ENCODE peak calls at places on chromosomes 13 and 19, in four cellular contexts. One of them, this sample, is unnamed.

GRCh38 chr19:57075801-57076492 is 43.8 kb upstream of the USP29 start:
- DNase-seq in A549: no peak
- DNase-seq in HepG2: peak
- DNase-seq in K562: no peak
- DNase-seq in this sample: no peak

GRCh38 chr19:17235618-17236413 is 9.8 kb downstream of the OCEL1 start:
- DNase-seq in A549: no peak
- DNase-seq in HepG2: no peak
- DNase-seq in K562: peak
- DNase-seq in this sample: peak

GRCh38 chr13:49248433-49249002 is 793 bp downstream of the CDADC1 start:
- DNase-seq in A549: peak
- DNase-seq in HepG2: peak
- DNase-seq in K562: peak
- DNase-seq in this sample: peak

GRCh38 chr13:112995395-112996091 is 26.5 kb downstream of the MCF2L start:
- DNase-seq in A549: no peak
- DNase-seq in HepG2: no peak
- DNase-seq in K562: no peak
- DNase-seq in this sample: no peak

GRCh38 chr13:59487883-59488282 is 675.8 kb downstream of the DIAPH3 start:
- DNase-seq in A549: no peak
- DNase-seq in HepG2: no peak
- DNase-seq in K562: no peak
- DNase-seq in this sample: no peak

GRCh38 chr19:52140077-52140710 is 456 bp upstream of the ZNF616 start:
- DNase-seq in A549: no peak
- DNase-seq in HepG2: peak
- DNase-seq in K562: no peak
- DNase-seq in this sample: no peak

GRCh38 chr13:50910483-50910805 is 853 bp downstream of the RNASEH2B start:
- DNase-seq in A549: peak
- DNase-seq in HepG2: peak
- DNase-seq in K562: no peak
- DNase-seq in this sample: peak

GRCh38 chr19:9914315-9915207 is 21.8 kb downstream of the OLFM2 start:
- DNase-seq in A549: peak
- DNase-seq in HepG2: peak
- DNase-seq in K562: peak
- DNase-seq in this sample: peak

GRCh38 chr13:105139048-105139379 is 1396.4 kb downstream of the EFNB2 start:
- DNase-seq in A549: no peak
- DNase-seq in HepG2: no peak
- DNase-seq in K562: no peak
- DNase-seq in this sample: no peak

GRCh38 chr19:34237939-34238338 is 16.4 kb upstream of the GARRE1 start:
- DNase-seq in A549: no peak
- DNase-seq in HepG2: no peak
- DNase-seq in K562: no peak
- DNase-seq in this sample: no peak

GRCh38 chr13:42594577-42595571 is 20.9 kb downstream of the TNFSF11 start:
- DNase-seq in A549: peak
- DNase-seq in HepG2: peak
- DNase-seq in K562: peak
- DNase-seq in this sample: peak

GRCh38 chr13:37648604-37649003 is 50.0 kb upstream of the POSTN start:
- DNase-seq in A549: no peak
- DNase-seq in HepG2: no peak
- DNase-seq in K562: no peak
- DNase-seq in this sample: peak

GRCh38 chr13:97058896-97059295 is 64.6 kb upstream of the OXGR1 start:
- DNase-seq in A549: no peak
- DNase-seq in HepG2: no peak
- DNase-seq in K562: no peak
- DNase-seq in this sample: no peak

GRCh38 chr13:24618219-24618955 is 61.8 kb upstream of the ATP12A start:
- DNase-seq in A549: no peak
- DNase-seq in HepG2: no peak
- DNase-seq in K562: no peak
- DNase-seq in this sample: no peak

GRCh38 chr19:38389101-38389925 is 816 bp downstream of the SPRED3 start:
- DNase-seq in A549: peak
- DNase-seq in HepG2: no peak
- DNase-seq in K562: no peak
- DNase-seq in this sample: peak

GRCh38 chr13:98416408-98416807 is 160.5 kb downstream of the STK24 start:
- DNase-seq in A549: no peak
- DNase-seq in HepG2: no peak
- DNase-seq in K562: no peak
- DNase-seq in this sample: no peak

GRCh38 chr19:38898788-38899446 is 501 bp downstream of the SIRT2 start:
- DNase-seq in A549: peak
- DNase-seq in HepG2: no peak
- DNase-seq in K562: no peak
- DNase-seq in this sample: peak

GRCh38 chr13:30107126-30107525 is 200.2 kb downstream of the KATNAL1 start:
- DNase-seq in A549: no peak
- DNase-seq in HepG2: no peak
- DNase-seq in K562: no peak
- DNase-seq in this sample: no peak
- TF ChIP-seq MAZ in A549: no peak
- TF ChIP-seq MAZ in HepG2: no peak
- TF ChIP-seq MAZ in K562: no peak
- TF ChIP-seq MAZ in this sample: no peak

GRCh38 chr19:41916033-41916424 is 12.2 kb downstream of the ERFL start:
- DNase-seq in A549: no peak
- DNase-seq in HepG2: no peak
- DNase-seq in K562: no peak
- DNase-seq in this sample: no peak
- TF ChIP-seq MAZ in A549: no peak
- TF ChIP-seq MAZ in HepG2: no peak
- TF ChIP-seq MAZ in K562: no peak
- TF ChIP-seq MAZ in this sample: no peak

GRCh38 chr19:42629191-42629590 is 34.5 kb upstream of the CEACAM8 start:
- DNase-seq in A549: no peak
- DNase-seq in HepG2: no peak
- DNase-seq in K562: no peak
- DNase-seq in this sample: no peak

GRCh38 chr19:42635233-42635539 is 40.5 kb upstream of the CEACAM8 start:
- DNase-seq in A549: no peak
- DNase-seq in HepG2: no peak
- DNase-seq in K562: no peak
- DNase-seq in this sample: no peak

GRCh38 chr19:42634409-42635232 is 39.9 kb upstream of the CEACAM8 start:
- DNase-seq in A549: peak
- DNase-seq in HepG2: peak
- DNase-seq in K562: peak
- DNase-seq in this sample: peak
- TF ChIP-seq MAZ in A549: no peak
- TF ChIP-seq MAZ in HepG2: no peak
- TF ChIP-seq MAZ in K562: no peak
- TF ChIP-seq MAZ in this sample: no peak

DNA sequence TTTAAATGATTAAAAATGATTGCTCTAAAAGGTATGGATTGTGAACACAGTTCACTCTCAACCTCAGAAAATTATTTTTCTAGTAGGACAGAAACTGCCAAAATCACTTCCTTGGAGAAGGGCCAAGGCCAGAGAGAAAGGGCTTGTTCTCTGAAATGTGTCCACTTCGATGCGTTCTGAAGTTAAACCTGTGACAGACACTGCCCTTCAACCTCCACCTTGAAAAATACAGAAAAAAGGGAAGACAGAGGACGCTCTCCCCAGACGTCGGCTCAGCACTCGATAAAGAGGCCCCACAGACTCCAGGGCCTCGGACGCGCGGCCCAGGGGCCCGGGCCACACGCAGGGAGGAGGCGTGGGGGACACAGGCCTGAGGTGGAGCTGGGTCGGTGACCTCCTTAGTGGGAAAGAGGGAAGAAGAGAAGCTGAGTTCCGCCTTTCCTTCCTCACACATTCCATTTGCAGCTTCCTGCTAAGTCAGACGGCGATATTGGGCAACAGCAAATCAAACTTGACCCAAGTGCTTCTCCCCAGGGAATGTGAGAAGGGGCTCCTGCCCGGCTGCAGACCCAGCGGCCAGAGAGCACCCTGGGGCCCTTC is 63.6 kb downstream of the RASA3 start:
- DNase-seq in A549: no peak
- DNase-seq in HepG2: no peak
- DNase-seq in K562: no peak
- DNase-seq in this sample: peak
- TF ChIP-seq MAZ in A549: no peak
- TF ChIP-seq MAZ in HepG2: no peak
- TF ChIP-seq MAZ in K562: no peak
- TF ChIP-seq MAZ in this sample: no peak

DNA sequence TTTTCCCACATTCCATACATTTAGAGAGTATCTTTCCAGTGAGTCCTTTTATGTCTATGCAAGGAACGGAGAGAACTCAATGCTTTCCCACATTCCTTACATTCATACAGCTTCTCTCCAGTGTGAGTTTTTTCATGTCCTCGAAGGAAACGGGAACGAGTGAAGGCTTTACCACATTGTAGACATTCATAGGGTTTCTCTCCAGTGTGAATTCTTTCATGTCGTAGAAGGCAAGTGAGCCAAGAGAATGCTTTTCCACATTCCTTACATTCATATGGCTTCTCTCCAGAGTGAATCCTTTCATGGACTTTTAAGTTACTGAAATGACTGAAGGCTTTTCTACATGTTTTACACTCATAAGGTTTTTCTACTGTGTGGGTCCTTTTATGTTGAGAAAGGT is 17.1 kb downstream of the ZNF823 start:
- DNase-seq in A549: no peak
- DNase-seq in HepG2: no peak
- DNase-seq in K562: no peak
- DNase-seq in this sample: no peak
- TF ChIP-seq MAZ in A549: no peak
- TF ChIP-seq MAZ in HepG2: no peak
- TF ChIP-seq MAZ in K562: no peak
- TF ChIP-seq MAZ in this sample: no peak

GRCh38 chr19:21707065-21707464 is 60.3 kb downstream of the ZNF100 start:
- DNase-seq in A549: no peak
- DNase-seq in HepG2: no peak
- DNase-seq in K562: no peak
- DNase-seq in this sample: no peak
- TF ChIP-seq MAZ in A549: no peak
- TF ChIP-seq MAZ in HepG2: no peak
- TF ChIP-seq MAZ in K562: no peak
- TF ChIP-seq MAZ in this sample: no peak

GRCh38 chr19:1469200-1469935 is 9.6 kb downstream of the C19orf25 start:
- DNase-seq in A549: no peak
- DNase-seq in HepG2: no peak
- DNase-seq in K562: no peak
- DNase-seq in this sample: no peak
- TF ChIP-seq MAZ in A549: no peak
- TF ChIP-seq MAZ in HepG2: no peak
- TF ChIP-seq MAZ in K562: no peak
- TF ChIP-seq MAZ in this sample: no peak

This sample was measured in IMR-90.